ENCODE peak calls at places on chromosomes 3 and 15, in seven cellular contexts. N is HCT116, H is K562, Y is HepG2, B is SK-N-SH, Q is H1, V is GM12878. J is an unnamed sample.

GRCh38 chr15:99427668-99428361 is 138.0 kb upstream of the MEF2A start:
- DNase-seq in N (no peak), H (no peak), Y (no peak), B (no peak), Q (no peak), V (no peak), J (no peak)

GRCh38 chr3:42703695-42704025 is 1.1 kb upstream of the HHATL start:
- DNase-seq in N (no peak), H (no peak), Y (no peak), B (no peak), Q (peak), V (no peak), J (no peak)

GRCh38 chr15:66771351-66771650 is 69.3 kb downstream of the SMAD6 start:
- DNase-seq in N (no peak), H (no peak), Y (no peak), B (no peak), Q (no peak), V (no peak), J (no peak)

GRCh38 chr3:167887096-167887495 is 151.6 kb downstream of the SERPINI1 start:
- DNase-seq in N (no peak), H (no peak), Y (peak), B (no peak), Q (no peak), V (no peak), J (peak)

GRCh38 chr3:134378818-134379217 is 4.6 kb upstream of the AMOTL2 start:
- DNase-seq in N (no peak), H (no peak), Y (no peak), B (no peak), Q (peak), V (no peak), J (no peak)

GRCh38 chr3:139427283-139428060 is 38.0 kb upstream of the COPB2 start:
- DNase-seq in N (peak), H (peak), Y (peak), B (peak), Q (no peak), V (peak), J (peak)

GRCh38 chr3:45210308-45211038 is 15.6 kb downstream of the TMEM158 start:
- DNase-seq in N (peak), H (peak), Y (peak), B (peak), Q (peak), V (no peak), J (peak)

GRCh38 chr15:59814409-59814808 is 125.3 kb upstream of the BNIP2 start:
- DNase-seq in N (no peak), H (no peak), Y (no peak), B (no peak), Q (no peak), V (no peak), J (no peak)

GRCh38 chr3:107227091-107227490 is 150.1 kb upstream of the CCDC54 start:
- DNase-seq in N (no peak), H (no peak), Y (no peak), B (no peak), Q (no peak), V (no peak), J (no peak)

GRCh38 chr3:3127432-3128010 is 781 bp downstream of the TRNT1 start:
- DNase-seq in N (no peak), H (peak), Y (peak), B (peak), Q (no peak), V (no peak), J (no peak)

GRCh38 chr15:33292718-33293307 is 18.0 kb upstream of the RYR3 start:
- DNase-seq in N (peak), H (peak), Y (peak), B (peak), Q (peak), V (no peak), J (no peak)

GRCh38 chr15:82568986-82569385 is 28.7 kb upstream of the RPS17 start:
- DNase-seq in N (no peak), H (no peak), Y (no peak), B (no peak), Q (no peak), V (no peak), J (no peak)

GRCh38 chr15:39419651-39420050 is 161.2 kb upstream of the THBS1 start:
- DNase-seq in N (no peak), H (no peak), Y (peak), B (no peak), Q (no peak), V (no peak), J (peak)

GRCh38 chr15:65870889-65871533 is 1.7 kb downstream of the RAB11A start:
- DNase-seq in N (no peak), H (peak), Y (peak), B (peak), Q (no peak), V (no peak), J (peak)

GRCh38 chr15:58931985-58932384 is 1.5 kb downstream of the SLTM start:
- DNase-seq in N (no peak), H (peak), Y (peak), B (peak), Q (no peak), V (peak), J (peak)

GRCh38 chr15:82647045-82647834 is at the start of gene CPEB1:
- DNase-seq in N (no peak), H (peak), Y (no peak), B (peak), Q (peak), V (no peak), J (peak)

GRCh38 chr3:181705081-181705480 is 6.6 kb upstream of the SOX2 start:
- DNase-seq in N (no peak), H (no peak), Y (no peak), B (no peak), Q (peak), V (no peak), J (no peak)

GRCh38 chr3:155603302-155603701 is 141.6 kb downstream of the PLCH1 start:
- DNase-seq in N (no peak), H (no peak), Y (no peak), B (no peak), Q (no peak), V (no peak), J (no peak)

GRCh38 chr15:42083605-42083908 is 10.8 kb downstream of the PLA2G4D start:
- DNase-seq in N (no peak), H (no peak), Y (no peak), B (no peak), Q (no peak), V (no peak), J (no peak)

GRCh38 chr3:156472150-156472549 is 82.8 kb downstream of the SSR3 start:
- DNase-seq in N (no peak), H (no peak), Y (no peak), B (no peak), Q (no peak), V (no peak), J (no peak)

GRCh38 chr15:75149911-75150709 is 51.6 kb upstream of the C15orf39 start:
- DNase-seq in N (peak), H (peak), Y (no peak), B (no peak), Q (no peak), V (no peak), J (peak)

GRCh38 chr3:126147147-126147931 is 33.0 kb downstream of the ALDH1L1 start:
- DNase-seq in N (no peak), H (no peak), Y (no peak), B (no peak), Q (peak), V (no peak), J (no peak)

GRCh38 chr3:39383913-39384664 is 919 bp downstream of the SLC25A38 start:
- DNase-seq in N (peak), H (peak), Y (peak), B (peak), Q (peak), V (peak), J (peak)

GRCh38 chr15:51751687-51752683 is 588 bp downstream of the TMOD2 start:
- DNase-seq in N (no peak), H (peak), Y (no peak), B (peak), Q (peak), V (no peak), J (peak)

GRCh38 chr15:97446138-97446537 is 514.4 kb upstream of the ARRDC4 start:
- DNase-seq in N (no peak), H (peak), Y (no peak), B (no peak), Q (no peak), V (no peak), J (no peak)

GRCh38 chr3:138036572-138036971 is 26.6 kb downstream of the CLDN18 start:
- DNase-seq in N (no peak), H (no peak), Y (no peak), B (no peak), Q (no peak), V (peak), J (no peak)

GRCh38 chr15:39135989-39136388 is 444.9 kb upstream of the THBS1 start:
- DNase-seq in N (no peak), H (no peak), Y (no peak), B (no peak), Q (no peak), V (no peak), J (no peak)

GRCh38 chr3:23954144-23954543 is 9.1 kb downstream of the NR1D2 start:
- DNase-seq in N (no peak), H (no peak), Y (no peak), B (no peak), Q (no peak), V (no peak), J (no peak)

GRCh38 chr15:78951841-78952238 is 7.0 kb upstream of the CTSH start:
- DNase-seq in N (no peak), H (no peak), Y (peak), B (no peak), Q (no peak), V (no peak), J (no peak)

GRCh38 chr15:75201609-75202250 is at the start of gene C15orf39:
- DNase-seq in N (peak), H (peak), Y (peak), B (peak), Q (peak), V (no peak), J (peak)

GRCh38 chr15:97680606-97681220 is 279.8 kb upstream of the ARRDC4 start:
- DNase-seq in N (no peak), H (no peak), Y (no peak), B (no peak), Q (no peak), V (no peak), J (no peak)

GRCh38 chr3:43390255-43390588 is 103.9 kb downstream of the SNRK start:
- DNase-seq in N (no peak), H (no peak), Y (no peak), B (no peak), Q (no peak), V (no peak), J (no peak)

GRCh38 chr3:41489205-41489604 is 289.9 kb downstream of the CTNNB1 start:
- DNase-seq in N (no peak), H (no peak), Y (no peak), B (no peak), Q (no peak), V (no peak), J (no peak)

GRCh38 chr3:128560768-128561167 is 67.8 kb upstream of the GATA2 start:
- DNase-seq in N (no peak), H (no peak), Y (no peak), B (no peak), Q (no peak), V (no peak), J (no peak)

GRCh38 chr3:170670504-170670903 is 84.6 kb upstream of the SLC7A14 start:
- DNase-seq in N (no peak), H (no peak), Y (no peak), B (no peak), Q (no peak), V (no peak), J (no peak)
- TF ChIP-seq JUND in N (no peak), H (no peak), Y (no peak), B (no peak), Q (no peak), V (no peak), J (no peak)

GRCh38 chr15:73691398-73691797 is 7.2 kb downstream of the CD276 start:
- DNase-seq in N (no peak), H (peak), Y (no peak), B (no peak), Q (no peak), V (no peak), J (no peak)
- TF ChIP-seq JUND in N (no peak), H (no peak), Y (no peak), B (no peak), Q (no peak), V (no peak), J (no peak)

GRCh38 chr3:187629711-187630110 is 40.5 kb downstream of the SST start:
- DNase-seq in N (no peak), H (no peak), Y (no peak), B (no peak), Q (no peak), V (no peak), J (no peak)
- TF ChIP-seq JUND in N (no peak), H (no peak), Y (no peak), B (no peak), Q (no peak), V (no peak), J (no peak)

GRCh38 chr3:191790934-191791333 is 330.0 kb downstream of the PYDC2 start:
- DNase-seq in N (no peak), H (no peak), Y (no peak), B (no peak), Q (no peak), V (no peak), J (no peak)

GRCh38 chr3:191795196-191795595 is 334.2 kb downstream of the PYDC2 start:
- DNase-seq in N (no peak), H (no peak), Y (no peak), B (no peak), Q (no peak), V (no peak), J (no peak)

DNA sequence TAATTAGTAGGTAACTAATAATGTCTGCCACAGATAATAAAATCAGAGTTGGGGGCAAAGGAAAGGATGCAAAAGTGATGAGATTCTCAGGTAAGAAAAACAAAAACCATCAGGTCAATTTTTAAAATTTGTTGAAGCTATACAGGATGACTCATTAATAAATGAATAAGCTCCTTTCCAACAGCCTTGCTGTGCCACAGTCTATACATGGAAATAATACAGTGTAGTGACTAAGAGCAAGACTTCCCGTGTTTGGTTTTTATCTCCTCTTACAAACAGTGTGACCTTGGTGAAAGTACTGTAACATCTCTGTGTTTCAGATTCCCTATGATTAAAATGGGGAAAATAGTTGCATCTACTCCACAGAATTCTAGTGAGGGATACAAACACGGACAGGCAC is 331.6 kb downstream of the PYDC2 start:
- DNase-seq in N (no peak), H (no peak), Y (no peak), B (no peak), Q (no peak), V (no peak), J (no peak)
- TF ChIP-seq JUND in N (no peak), H (no peak), Y (no peak), B (no peak), Q (no peak), V (no peak), J (no peak)

GRCh38 chr3:16723994-16724393 is 118.8 kb upstream of the DAZL start:
- DNase-seq in N (peak), H (no peak), Y (no peak), B (no peak), Q (no peak), V (no peak), J (no peak)
- TF ChIP-seq JUND in N (no peak), H (no peak), Y (no peak), B (no peak), Q (no peak), V (no peak), J (no peak)

DNA sequence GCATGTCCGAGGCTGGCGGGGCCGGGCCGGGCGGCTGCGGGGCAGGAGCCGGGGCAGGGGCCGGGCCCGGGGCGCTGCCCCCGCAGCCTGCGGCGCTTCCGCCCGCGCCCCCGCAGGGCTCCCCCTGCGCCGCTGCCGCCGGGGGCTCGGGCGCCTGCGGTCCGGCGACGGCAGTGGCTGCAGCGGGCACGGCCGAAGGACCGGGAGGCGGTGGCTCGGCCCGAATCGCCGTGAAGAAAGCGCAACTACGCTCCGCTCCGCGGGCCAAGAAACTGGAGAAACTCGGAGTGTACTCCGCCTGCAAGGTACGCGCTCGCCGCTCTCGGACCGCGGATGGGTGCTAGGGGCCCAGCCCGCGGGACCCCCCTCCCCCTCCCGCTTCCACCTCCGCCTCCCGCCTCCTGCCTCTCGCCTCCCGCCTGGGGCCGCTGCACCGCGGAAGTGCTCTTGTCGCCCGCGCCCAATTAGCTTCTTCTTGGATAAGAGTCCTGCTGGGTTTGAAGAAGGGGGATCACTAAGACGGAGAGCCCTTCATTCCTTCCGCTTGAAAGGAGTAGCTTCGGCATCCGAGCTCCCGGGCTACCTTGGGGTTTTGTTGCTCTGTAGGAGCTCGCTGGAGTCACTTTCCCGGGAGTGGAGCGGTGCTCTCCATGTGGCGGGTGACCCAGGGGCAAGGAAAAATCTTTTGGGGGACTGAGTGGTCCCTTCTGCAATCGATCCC is 390 bp downstream of the KAT2B start:
- DNase-seq in N (peak), H (peak), Y (peak), B (peak), Q (peak), V (no peak), J (peak)
- TF ChIP-seq JUND in N (no peak), H (no peak), Y (no peak), B (no peak), Q (no peak), V (no peak), J (no peak)